ENCODE peak calls at places on chromosomes 7 and 10, in four cellular contexts. W, S, T and U are unnamed samples.
A peak's percentile ranks its signal among the peaks of the same experiment; 100 is the strongest.

GRCh38 chr10:59107147-59107546 is 69.3 kb upstream of the PHYHIPL start:
- DNase-seq in S (no peak), W (no peak), T (no peak), U (no peak)

GRCh38 chr7:29488977-29489376 is 74.7 kb upstream of the PRR15 start:
- DNase-seq in T (peak; percentile 81), W (peak; percentile 27), S (no peak), U (no peak)

GRCh38 chr7:41003031-41003925 is 699.6 kb downstream of the INHBA start:
- DNase-seq in S (no peak), T (peak; percentile 45), W (peak; percentile 78), U (peak; percentile 9)

GRCh38 chr7:44637788-44638594 is 31.6 kb downstream of the OGDH start:
- DNase-seq in W (peak; percentile 27), S (no peak), T (peak; percentile 81), U (no peak)

GRCh38 chr7:116224492-116225098 is 14.3 kb downstream of the TES start:
- DNase-seq in W (no peak), T (no peak), S (no peak), U (no peak)

GRCh38 chr10:85598646-85599045 is 767.9 kb downstream of the GRID1 start:
- DNase-seq in T (no peak), S (no peak), W (no peak), U (no peak)

GRCh38 chr10:8722835-8723234 is 668.3 kb downstream of the GATA3 start:
- DNase-seq in T (no peak), W (no peak), S (no peak), U (no peak)

GRCh38 chr10:18523025-18523424 is 128.4 kb downstream of the NSUN6 start:
- DNase-seq in T (no peak), S (no peak), W (no peak), U (peak; percentile 5)

GRCh38 chr10:26448706-26449435 is 10.7 kb downstream of the APBB1IP start:
- DNase-seq in T (no peak), S (no peak), W (no peak), U (no peak)

GRCh38 chr7:135078051-135078450 is 69.8 kb upstream of the TMEM140 start:
- DNase-seq in T (no peak), W (no peak), S (no peak), U (no peak)

GRCh38 chr7:24828871-24829661 is 71.8 kb upstream of the GSDME start:
- DNase-seq in W (peak; percentile 76), T (peak; percentile 83), S (no peak), U (no peak)

GRCh38 chr7:104133238-104133637 is 74.6 kb downstream of the ORC5 start:
- DNase-seq in W (no peak), S (no peak), T (no peak), U (no peak)

GRCh38 chr7:50697686-50698085 is 85.0 kb downstream of the GRB10 start:
- DNase-seq in T (no peak), S (no peak), W (no peak), U (no peak)

GRCh38 chr10:70084189-70084588 is 31.5 kb downstream of the MACROH2A2 start:
- DNase-seq in T (no peak), W (no peak), S (no peak), U (no peak)

GRCh38 chr10:114653926-114654325 is 4.1 kb downstream of the ABLIM1 start:
- DNase-seq in S (no peak), W (peak; percentile 84), T (no peak), U (no peak)

GRCh38 chr7:28723336-28723735 is 234.8 kb downstream of the TRIL start:
- DNase-seq in S (no peak), W (no peak), T (no peak), U (no peak)

GRCh38 chr7:111183373-111183772 is 92.4 kb downstream of the LRRN3 start:
- DNase-seq in T (no peak), S (no peak), W (no peak), U (no peak)

GRCh38 chr10:86023931-86024554 is 342.6 kb downstream of the GRID1 start:
- DNase-seq in W (no peak), T (no peak), S (no peak), U (no peak)

GRCh38 chr10:62453274-62453673 is 79.1 kb downstream of the ZNF365 start:
- DNase-seq in S (no peak), W (no peak), T (no peak), U (no peak)

GRCh38 chr10:5413012-5413938 is 918 bp downstream of the NET1 start:
- DNase-seq in T (peak; percentile 52), W (peak; percentile 43), S (no peak), U (peak; percentile 30)

GRCh38 chr10:26217396-26218105 is 977 bp downstream of the GAD2 start:
- DNase-seq in T (no peak), S (no peak), W (no peak), U (no peak)